ENCODE peak calls at places on chromosomes 12 and 14, in nine cellular contexts. One of them, this sample, is unnamed.

GRCh38 chr12:57340104-57340503 is 89.1 kb upstream of the STAC3 start:
- DNase-seq in HFF-Myc: peak
- DNase-seq in stimulated activated CD8-positive, alpha-beta memory T cell treated with anti-CD3 and anti-CD28 coated beads, Interleukin-4, amount 100 ng/mL, for 4 hours: no peak
- DNase-seq in stimulated activated CD4-positive, alpha-beta T cell treated with anti-CD3 and anti-CD28 coated beads, TNF-alpha, amount 100 ng/mL, for 1 hour: no peak
- DNase-seq in hypothalamus: peak
- DNase-seq in activated naive CD4-positive, alpha-beta T cell treated with Interleukin-2 at 50 U/mL for 16 hours: no peak
- DNase-seq in kidney glomerular epithelial cell: peak
- DNase-seq in RWPE1: no peak
- DNase-seq in activated T-cell treated with anti-CD3 and anti-CD28 coated beads, Interleukin-2, amount 50 U/mL, for 1 hour: no peak
- DNase-seq in this sample: peak

GRCh38 chr14:93705513-93706156 is 82.7 kb downstream of the PRIMA1 start:
- DNase-seq in HFF-Myc: no peak
- DNase-seq in stimulated activated CD8-positive, alpha-beta memory T cell treated with anti-CD3 and anti-CD28 coated beads, Interleukin-4, amount 100 ng/mL, for 4 hours: no peak
- DNase-seq in stimulated activated CD4-positive, alpha-beta T cell treated with anti-CD3 and anti-CD28 coated beads, TNF-alpha, amount 100 ng/mL, for 1 hour: no peak
- DNase-seq in hypothalamus: no peak
- DNase-seq in activated naive CD4-positive, alpha-beta T cell treated with Interleukin-2 at 50 U/mL for 16 hours: no peak
- DNase-seq in kidney glomerular epithelial cell: no peak
- DNase-seq in RWPE1: no peak
- DNase-seq in activated T-cell treated with anti-CD3 and anti-CD28 coated beads, Interleukin-2, amount 50 U/mL, for 1 hour: no peak
- DNase-seq in this sample: no peak

GRCh38 chr12:120687570-120688289 is 781 bp downstream of the MLEC start:
- DNase-seq in HFF-Myc: no peak
- DNase-seq in stimulated activated CD8-positive, alpha-beta memory T cell treated with anti-CD3 and anti-CD28 coated beads, Interleukin-4, amount 100 ng/mL, for 4 hours: no peak
- DNase-seq in stimulated activated CD4-positive, alpha-beta T cell treated with anti-CD3 and anti-CD28 coated beads, TNF-alpha, amount 100 ng/mL, for 1 hour: no peak
- DNase-seq in hypothalamus: no peak
- DNase-seq in activated naive CD4-positive, alpha-beta T cell treated with Interleukin-2 at 50 U/mL for 16 hours: peak
- DNase-seq in kidney glomerular epithelial cell: no peak
- DNase-seq in RWPE1: peak
- DNase-seq in activated T-cell treated with anti-CD3 and anti-CD28 coated beads, Interleukin-2, amount 50 U/mL, for 1 hour: peak
- DNase-seq in this sample: no peak

GRCh38 chr14:29235991-29236390 is 469.4 kb downstream of the FOXG1 start:
- DNase-seq in HFF-Myc: no peak
- DNase-seq in stimulated activated CD8-positive, alpha-beta memory T cell treated with anti-CD3 and anti-CD28 coated beads, Interleukin-4, amount 100 ng/mL, for 4 hours: no peak
- DNase-seq in stimulated activated CD4-positive, alpha-beta T cell treated with anti-CD3 and anti-CD28 coated beads, TNF-alpha, amount 100 ng/mL, for 1 hour: no peak
- DNase-seq in hypothalamus: no peak
- DNase-seq in activated naive CD4-positive, alpha-beta T cell treated with Interleukin-2 at 50 U/mL for 16 hours: no peak
- DNase-seq in kidney glomerular epithelial cell: no peak
- DNase-seq in RWPE1: no peak
- DNase-seq in activated T-cell treated with anti-CD3 and anti-CD28 coated beads, Interleukin-2, amount 50 U/mL, for 1 hour: no peak
- DNase-seq in this sample: no peak

GRCh38 chr14:22536853-22537338 is 52.1 kb downstream of the DAD1 start:
- DNase-seq in HFF-Myc: peak
- DNase-seq in stimulated activated CD8-positive, alpha-beta memory T cell treated with anti-CD3 and anti-CD28 coated beads, Interleukin-4, amount 100 ng/mL, for 4 hours: peak
- DNase-seq in stimulated activated CD4-positive, alpha-beta T cell treated with anti-CD3 and anti-CD28 coated beads, TNF-alpha, amount 100 ng/mL, for 1 hour: peak
- DNase-seq in hypothalamus: no peak
- DNase-seq in activated naive CD4-positive, alpha-beta T cell treated with Interleukin-2 at 50 U/mL for 16 hours: peak
- DNase-seq in kidney glomerular epithelial cell: peak
- DNase-seq in RWPE1: peak
- DNase-seq in activated T-cell treated with anti-CD3 and anti-CD28 coated beads, Interleukin-2, amount 50 U/mL, for 1 hour: peak
- DNase-seq in this sample: no peak

GRCh38 chr12:6855322-6855721 is 3.4 kb downstream of the USP5 start:
- DNase-seq in HFF-Myc: no peak
- DNase-seq in stimulated activated CD8-positive, alpha-beta memory T cell treated with anti-CD3 and anti-CD28 coated beads, Interleukin-4, amount 100 ng/mL, for 4 hours: no peak
- DNase-seq in stimulated activated CD4-positive, alpha-beta T cell treated with anti-CD3 and anti-CD28 coated beads, TNF-alpha, amount 100 ng/mL, for 1 hour: no peak
- DNase-seq in hypothalamus: no peak
- DNase-seq in activated naive CD4-positive, alpha-beta T cell treated with Interleukin-2 at 50 U/mL for 16 hours: no peak
- DNase-seq in kidney glomerular epithelial cell: no peak
- DNase-seq in RWPE1: no peak
- DNase-seq in activated T-cell treated with anti-CD3 and anti-CD28 coated beads, Interleukin-2, amount 50 U/mL, for 1 hour: no peak
- DNase-seq in this sample: no peak

GRCh38 chr14:43687866-43688265 is 819.2 kb downstream of the FSCB start:
- DNase-seq in HFF-Myc: no peak
- DNase-seq in stimulated activated CD8-positive, alpha-beta memory T cell treated with anti-CD3 and anti-CD28 coated beads, Interleukin-4, amount 100 ng/mL, for 4 hours: no peak
- DNase-seq in stimulated activated CD4-positive, alpha-beta T cell treated with anti-CD3 and anti-CD28 coated beads, TNF-alpha, amount 100 ng/mL, for 1 hour: no peak
- DNase-seq in hypothalamus: no peak
- DNase-seq in activated naive CD4-positive, alpha-beta T cell treated with Interleukin-2 at 50 U/mL for 16 hours: no peak
- DNase-seq in kidney glomerular epithelial cell: peak
- DNase-seq in RWPE1: peak
- DNase-seq in activated T-cell treated with anti-CD3 and anti-CD28 coated beads, Interleukin-2, amount 50 U/mL, for 1 hour: no peak
- DNase-seq in this sample: no peak

GRCh38 chr14:61264699-61265098 is 16.4 kb downstream of the TMEM30B start:
- DNase-seq in HFF-Myc: no peak
- DNase-seq in stimulated activated CD8-positive, alpha-beta memory T cell treated with anti-CD3 and anti-CD28 coated beads, Interleukin-4, amount 100 ng/mL, for 4 hours: no peak
- DNase-seq in stimulated activated CD4-positive, alpha-beta T cell treated with anti-CD3 and anti-CD28 coated beads, TNF-alpha, amount 100 ng/mL, for 1 hour: no peak
- DNase-seq in hypothalamus: no peak
- DNase-seq in activated naive CD4-positive, alpha-beta T cell treated with Interleukin-2 at 50 U/mL for 16 hours: no peak
- DNase-seq in kidney glomerular epithelial cell: no peak
- DNase-seq in RWPE1: no peak
- DNase-seq in activated T-cell treated with anti-CD3 and anti-CD28 coated beads, Interleukin-2, amount 50 U/mL, for 1 hour: no peak
- DNase-seq in this sample: no peak

GRCh38 chr12:92502417-92503028 is 200.3 kb upstream of the PLEKHG7 start:
- DNase-seq in HFF-Myc: no peak
- DNase-seq in stimulated activated CD8-positive, alpha-beta memory T cell treated with anti-CD3 and anti-CD28 coated beads, Interleukin-4, amount 100 ng/mL, for 4 hours: no peak
- DNase-seq in stimulated activated CD4-positive, alpha-beta T cell treated with anti-CD3 and anti-CD28 coated beads, TNF-alpha, amount 100 ng/mL, for 1 hour: no peak
- DNase-seq in hypothalamus: no peak
- DNase-seq in activated naive CD4-positive, alpha-beta T cell treated with Interleukin-2 at 50 U/mL for 16 hours: peak
- DNase-seq in kidney glomerular epithelial cell: no peak
- DNase-seq in RWPE1: no peak
- DNase-seq in activated T-cell treated with anti-CD3 and anti-CD28 coated beads, Interleukin-2, amount 50 U/mL, for 1 hour: no peak
- DNase-seq in this sample: no peak

GRCh38 chr14:86604546-86604945 is 1074.6 kb downstream of the FLRT2 start:
- DNase-seq in HFF-Myc: no peak
- DNase-seq in stimulated activated CD8-positive, alpha-beta memory T cell treated with anti-CD3 and anti-CD28 coated beads, Interleukin-4, amount 100 ng/mL, for 4 hours: no peak
- DNase-seq in stimulated activated CD4-positive, alpha-beta T cell treated with anti-CD3 and anti-CD28 coated beads, TNF-alpha, amount 100 ng/mL, for 1 hour: no peak
- DNase-seq in hypothalamus: no peak
- DNase-seq in activated naive CD4-positive, alpha-beta T cell treated with Interleukin-2 at 50 U/mL for 16 hours: no peak
- DNase-seq in kidney glomerular epithelial cell: no peak
- DNase-seq in RWPE1: no peak
- DNase-seq in activated T-cell treated with anti-CD3 and anti-CD28 coated beads, Interleukin-2, amount 50 U/mL, for 1 hour: no peak
- DNase-seq in this sample: no peak

GRCh38 chr12:122888232-122888752 is 7.6 kb downstream of the VPS37B start:
- DNase-seq in HFF-Myc: no peak
- DNase-seq in stimulated activated CD8-positive, alpha-beta memory T cell treated with anti-CD3 and anti-CD28 coated beads, Interleukin-4, amount 100 ng/mL, for 4 hours: no peak
- DNase-seq in stimulated activated CD4-positive, alpha-beta T cell treated with anti-CD3 and anti-CD28 coated beads, TNF-alpha, amount 100 ng/mL, for 1 hour: no peak
- DNase-seq in hypothalamus: no peak
- DNase-seq in activated naive CD4-positive, alpha-beta T cell treated with Interleukin-2 at 50 U/mL for 16 hours: peak
- DNase-seq in kidney glomerular epithelial cell: peak
- DNase-seq in RWPE1: peak
- DNase-seq in activated T-cell treated with anti-CD3 and anti-CD28 coated beads, Interleukin-2, amount 50 U/mL, for 1 hour: peak
- DNase-seq in this sample: no peak

GRCh38 chr12:104710940-104711725 is 247.0 kb downstream of the SLC41A2 start:
- DNase-seq in HFF-Myc: peak
- DNase-seq in stimulated activated CD8-positive, alpha-beta memory T cell treated with anti-CD3 and anti-CD28 coated beads, Interleukin-4, amount 100 ng/mL, for 4 hours: no peak
- DNase-seq in stimulated activated CD4-positive, alpha-beta T cell treated with anti-CD3 and anti-CD28 coated beads, TNF-alpha, amount 100 ng/mL, for 1 hour: no peak
- DNase-seq in hypothalamus: no peak
- DNase-seq in activated naive CD4-positive, alpha-beta T cell treated with Interleukin-2 at 50 U/mL for 16 hours: no peak
- DNase-seq in kidney glomerular epithelial cell: no peak
- DNase-seq in RWPE1: peak
- DNase-seq in activated T-cell treated with anti-CD3 and anti-CD28 coated beads, Interleukin-2, amount 50 U/mL, for 1 hour: no peak
- DNase-seq in this sample: peak

GRCh38 chr12:67698711-67699603 is 50.4 kb downstream of the DYRK2 start:
- DNase-seq in HFF-Myc: no peak
- DNase-seq in stimulated activated CD8-positive, alpha-beta memory T cell treated with anti-CD3 and anti-CD28 coated beads, Interleukin-4, amount 100 ng/mL, for 4 hours: peak
- DNase-seq in stimulated activated CD4-positive, alpha-beta T cell treated with anti-CD3 and anti-CD28 coated beads, TNF-alpha, amount 100 ng/mL, for 1 hour: peak
- DNase-seq in hypothalamus: no peak
- DNase-seq in activated naive CD4-positive, alpha-beta T cell treated with Interleukin-2 at 50 U/mL for 16 hours: peak
- DNase-seq in kidney glomerular epithelial cell: no peak
- DNase-seq in RWPE1: peak
- DNase-seq in activated T-cell treated with anti-CD3 and anti-CD28 coated beads, Interleukin-2, amount 50 U/mL, for 1 hour: peak
- DNase-seq in this sample: no peak

GRCh38 chr14:27945512-27945911 is 821.1 kb upstream of the FOXG1 start:
- DNase-seq in HFF-Myc: no peak
- DNase-seq in stimulated activated CD8-positive, alpha-beta memory T cell treated with anti-CD3 and anti-CD28 coated beads, Interleukin-4, amount 100 ng/mL, for 4 hours: no peak
- DNase-seq in stimulated activated CD4-positive, alpha-beta T cell treated with anti-CD3 and anti-CD28 coated beads, TNF-alpha, amount 100 ng/mL, for 1 hour: no peak
- DNase-seq in hypothalamus: no peak
- DNase-seq in activated naive CD4-positive, alpha-beta T cell treated with Interleukin-2 at 50 U/mL for 16 hours: no peak
- DNase-seq in kidney glomerular epithelial cell: no peak
- DNase-seq in RWPE1: no peak
- DNase-seq in activated T-cell treated with anti-CD3 and anti-CD28 coated beads, Interleukin-2, amount 50 U/mL, for 1 hour: no peak
- DNase-seq in this sample: no peak

GRCh38 chr12:3704512-3705348 is 48.2 kb downstream of the CRACR2A start:
- DNase-seq in HFF-Myc: no peak
- DNase-seq in stimulated activated CD8-positive, alpha-beta memory T cell treated with anti-CD3 and anti-CD28 coated beads, Interleukin-4, amount 100 ng/mL, for 4 hours: no peak
- DNase-seq in stimulated activated CD4-positive, alpha-beta T cell treated with anti-CD3 and anti-CD28 coated beads, TNF-alpha, amount 100 ng/mL, for 1 hour: no peak
- DNase-seq in hypothalamus: no peak
- DNase-seq in activated naive CD4-positive, alpha-beta T cell treated with Interleukin-2 at 50 U/mL for 16 hours: no peak
- DNase-seq in kidney glomerular epithelial cell: no peak
- DNase-seq in RWPE1: no peak
- DNase-seq in activated T-cell treated with anti-CD3 and anti-CD28 coated beads, Interleukin-2, amount 50 U/mL, for 1 hour: no peak
- DNase-seq in this sample: no peak

GRCh38 chr12:47813491-47814196 is 6.1 kb downstream of the HDAC7 start:
- DNase-seq in HFF-Myc: no peak
- DNase-seq in stimulated activated CD8-positive, alpha-beta memory T cell treated with anti-CD3 and anti-CD28 coated beads, Interleukin-4, amount 100 ng/mL, for 4 hours: no peak
- DNase-seq in stimulated activated CD4-positive, alpha-beta T cell treated with anti-CD3 and anti-CD28 coated beads, TNF-alpha, amount 100 ng/mL, for 1 hour: no peak
- DNase-seq in hypothalamus: no peak
- DNase-seq in activated naive CD4-positive, alpha-beta T cell treated with Interleukin-2 at 50 U/mL for 16 hours: no peak
- DNase-seq in kidney glomerular epithelial cell: no peak
- DNase-seq in RWPE1: no peak
- DNase-seq in activated T-cell treated with anti-CD3 and anti-CD28 coated beads, Interleukin-2, amount 50 U/mL, for 1 hour: no peak
- DNase-seq in this sample: no peak

GRCh38 chr12:87812711-87813110 is 216.5 kb downstream of the C12orf50 start:
- DNase-seq in HFF-Myc: no peak
- DNase-seq in stimulated activated CD8-positive, alpha-beta memory T cell treated with anti-CD3 and anti-CD28 coated beads, Interleukin-4, amount 100 ng/mL, for 4 hours: no peak
- DNase-seq in stimulated activated CD4-positive, alpha-beta T cell treated with anti-CD3 and anti-CD28 coated beads, TNF-alpha, amount 100 ng/mL, for 1 hour: no peak
- DNase-seq in hypothalamus: no peak
- DNase-seq in activated naive CD4-positive, alpha-beta T cell treated with Interleukin-2 at 50 U/mL for 16 hours: no peak
- DNase-seq in kidney glomerular epithelial cell: no peak
- DNase-seq in RWPE1: no peak
- DNase-seq in activated T-cell treated with anti-CD3 and anti-CD28 coated beads, Interleukin-2, amount 50 U/mL, for 1 hour: no peak
- DNase-seq in this sample: no peak

GRCh38 chr12:68334136-68334535 is 2.0 kb upstream of the MDM1 start:
- DNase-seq in HFF-Myc: no peak
- DNase-seq in stimulated activated CD8-positive, alpha-beta memory T cell treated with anti-CD3 and anti-CD28 coated beads, Interleukin-4, amount 100 ng/mL, for 4 hours: no peak
- DNase-seq in stimulated activated CD4-positive, alpha-beta T cell treated with anti-CD3 and anti-CD28 coated beads, TNF-alpha, amount 100 ng/mL, for 1 hour: no peak
- DNase-seq in hypothalamus: no peak
- DNase-seq in activated naive CD4-positive, alpha-beta T cell treated with Interleukin-2 at 50 U/mL for 16 hours: no peak
- DNase-seq in kidney glomerular epithelial cell: no peak
- DNase-seq in RWPE1: no peak
- DNase-seq in activated T-cell treated with anti-CD3 and anti-CD28 coated beads, Interleukin-2, amount 50 U/mL, for 1 hour: no peak
- DNase-seq in this sample: peak

GRCh38 chr12:106045251-106045674 is 93.5 kb downstream of the NUAK1 start:
- DNase-seq in HFF-Myc: no peak
- DNase-seq in stimulated activated CD8-positive, alpha-beta memory T cell treated with anti-CD3 and anti-CD28 coated beads, Interleukin-4, amount 100 ng/mL, for 4 hours: no peak
- DNase-seq in stimulated activated CD4-positive, alpha-beta T cell treated with anti-CD3 and anti-CD28 coated beads, TNF-alpha, amount 100 ng/mL, for 1 hour: no peak
- DNase-seq in hypothalamus: no peak
- DNase-seq in activated naive CD4-positive, alpha-beta T cell treated with Interleukin-2 at 50 U/mL for 16 hours: no peak
- DNase-seq in kidney glomerular epithelial cell: peak
- DNase-seq in RWPE1: no peak
- DNase-seq in activated T-cell treated with anti-CD3 and anti-CD28 coated beads, Interleukin-2, amount 50 U/mL, for 1 hour: no peak
- DNase-seq in this sample: no peak

GRCh38 chr14:99323603-99324185 is 51.7 kb upstream of the BCL11B start:
- DNase-seq in HFF-Myc: no peak
- DNase-seq in stimulated activated CD8-positive, alpha-beta memory T cell treated with anti-CD3 and anti-CD28 coated beads, Interleukin-4, amount 100 ng/mL, for 4 hours: no peak
- DNase-seq in stimulated activated CD4-positive, alpha-beta T cell treated with anti-CD3 and anti-CD28 coated beads, TNF-alpha, amount 100 ng/mL, for 1 hour: no peak
- DNase-seq in hypothalamus: no peak
- DNase-seq in activated naive CD4-positive, alpha-beta T cell treated with Interleukin-2 at 50 U/mL for 16 hours: no peak
- DNase-seq in kidney glomerular epithelial cell: no peak
- DNase-seq in RWPE1: no peak
- DNase-seq in activated T-cell treated with anti-CD3 and anti-CD28 coated beads, Interleukin-2, amount 50 U/mL, for 1 hour: no peak
- DNase-seq in this sample: no peak

GRCh38 chr12:116156614-116157013 is 120.9 kb downstream of the MED13L start:
- DNase-seq in HFF-Myc: no peak
- DNase-seq in stimulated activated CD8-positive, alpha-beta memory T cell treated with anti-CD3 and anti-CD28 coated beads, Interleukin-4, amount 100 ng/mL, for 4 hours: no peak
- DNase-seq in stimulated activated CD4-positive, alpha-beta T cell treated with anti-CD3 and anti-CD28 coated beads, TNF-alpha, amount 100 ng/mL, for 1 hour: no peak
- DNase-seq in hypothalamus: no peak
- DNase-seq in activated naive CD4-positive, alpha-beta T cell treated with Interleukin-2 at 50 U/mL for 16 hours: no peak
- DNase-seq in kidney glomerular epithelial cell: no peak
- DNase-seq in RWPE1: no peak
- DNase-seq in activated T-cell treated with anti-CD3 and anti-CD28 coated beads, Interleukin-2, amount 50 U/mL, for 1 hour: no peak
- DNase-seq in this sample: no peak

GRCh38 chr14:20624495-20625070 is 16.9 kb downstream of the OR6S1 start:
- DNase-seq in HFF-Myc: no peak
- DNase-seq in stimulated activated CD8-positive, alpha-beta memory T cell treated with anti-CD3 and anti-CD28 coated beads, Interleukin-4, amount 100 ng/mL, for 4 hours: no peak
- DNase-seq in stimulated activated CD4-positive, alpha-beta T cell treated with anti-CD3 and anti-CD28 coated beads, TNF-alpha, amount 100 ng/mL, for 1 hour: no peak
- DNase-seq in hypothalamus: no peak
- DNase-seq in activated naive CD4-positive, alpha-beta T cell treated with Interleukin-2 at 50 U/mL for 16 hours: peak
- DNase-seq in kidney glomerular epithelial cell: peak
- DNase-seq in RWPE1: no peak
- DNase-seq in activated T-cell treated with anti-CD3 and anti-CD28 coated beads, Interleukin-2, amount 50 U/mL, for 1 hour: peak
- DNase-seq in this sample: no peak

GRCh38 chr12:96786808-96787207 is 120.2 kb upstream of the NEDD1 start:
- DNase-seq in HFF-Myc: no peak
- DNase-seq in stimulated activated CD8-positive, alpha-beta memory T cell treated with anti-CD3 and anti-CD28 coated beads, Interleukin-4, amount 100 ng/mL, for 4 hours: no peak
- DNase-seq in stimulated activated CD4-positive, alpha-beta T cell treated with anti-CD3 and anti-CD28 coated beads, TNF-alpha, amount 100 ng/mL, for 1 hour: no peak
- DNase-seq in hypothalamus: no peak
- DNase-seq in activated naive CD4-positive, alpha-beta T cell treated with Interleukin-2 at 50 U/mL for 16 hours: no peak
- DNase-seq in kidney glomerular epithelial cell: no peak
- DNase-seq in RWPE1: no peak
- DNase-seq in activated T-cell treated with anti-CD3 and anti-CD28 coated beads, Interleukin-2, amount 50 U/mL, for 1 hour: no peak
- DNase-seq in this sample: no peak

GRCh38 chr14:56342419-56342901 is 224.2 kb downstream of the PELI2 start:
- DNase-seq in HFF-Myc: no peak
- DNase-seq in stimulated activated CD8-positive, alpha-beta memory T cell treated with anti-CD3 and anti-CD28 coated beads, Interleukin-4, amount 100 ng/mL, for 4 hours: no peak
- DNase-seq in stimulated activated CD4-positive, alpha-beta T cell treated with anti-CD3 and anti-CD28 coated beads, TNF-alpha, amount 100 ng/mL, for 1 hour: no peak
- DNase-seq in hypothalamus: no peak
- DNase-seq in activated naive CD4-positive, alpha-beta T cell treated with Interleukin-2 at 50 U/mL for 16 hours: no peak
- DNase-seq in kidney glomerular epithelial cell: no peak
- DNase-seq in RWPE1: no peak
- DNase-seq in activated T-cell treated with anti-CD3 and anti-CD28 coated beads, Interleukin-2, amount 50 U/mL, for 1 hour: no peak
- DNase-seq in this sample: no peak

GRCh38 chr12:102369876-102370275 is 110.5 kb downstream of the IGF1 start:
- DNase-seq in HFF-Myc: no peak
- DNase-seq in stimulated activated CD8-positive, alpha-beta memory T cell treated with anti-CD3 and anti-CD28 coated beads, Interleukin-4, amount 100 ng/mL, for 4 hours: no peak
- DNase-seq in stimulated activated CD4-positive, alpha-beta T cell treated with anti-CD3 and anti-CD28 coated beads, TNF-alpha, amount 100 ng/mL, for 1 hour: no peak
- DNase-seq in hypothalamus: no peak
- DNase-seq in activated naive CD4-positive, alpha-beta T cell treated with Interleukin-2 at 50 U/mL for 16 hours: no peak
- DNase-seq in kidney glomerular epithelial cell: no peak
- DNase-seq in RWPE1: no peak
- DNase-seq in activated T-cell treated with anti-CD3 and anti-CD28 coated beads, Interleukin-2, amount 50 U/mL, for 1 hour: no peak
- DNase-seq in this sample: no peak

GRCh38 chr12:96195845-96196451 is 1.8 kb downstream of the ELK3 start:
- DNase-seq in HFF-Myc: no peak
- DNase-seq in stimulated activated CD8-positive, alpha-beta memory T cell treated with anti-CD3 and anti-CD28 coated beads, Interleukin-4, amount 100 ng/mL, for 4 hours: peak
- DNase-seq in stimulated activated CD4-positive, alpha-beta T cell treated with anti-CD3 and anti-CD28 coated beads, TNF-alpha, amount 100 ng/mL, for 1 hour: no peak
- DNase-seq in hypothalamus: no peak
- DNase-seq in activated naive CD4-positive, alpha-beta T cell treated with Interleukin-2 at 50 U/mL for 16 hours: peak
- DNase-seq in kidney glomerular epithelial cell: peak
- DNase-seq in RWPE1: peak
- DNase-seq in activated T-cell treated with anti-CD3 and anti-CD28 coated beads, Interleukin-2, amount 50 U/mL, for 1 hour: peak
- DNase-seq in this sample: no peak

GRCh38 chr12:122964439-122965257 is 1.6 kb downstream of the ABCB9 start:
- DNase-seq in HFF-Myc: no peak
- DNase-seq in stimulated activated CD8-positive, alpha-beta memory T cell treated with anti-CD3 and anti-CD28 coated beads, Interleukin-4, amount 100 ng/mL, for 4 hours: no peak
- DNase-seq in stimulated activated CD4-positive, alpha-beta T cell treated with anti-CD3 and anti-CD28 coated beads, TNF-alpha, amount 100 ng/mL, for 1 hour: no peak
- DNase-seq in hypothalamus: no peak
- DNase-seq in activated naive CD4-positive, alpha-beta T cell treated with Interleukin-2 at 50 U/mL for 16 hours: no peak
- DNase-seq in kidney glomerular epithelial cell: no peak
- DNase-seq in RWPE1: no peak
- DNase-seq in activated T-cell treated with anti-CD3 and anti-CD28 coated beads, Interleukin-2, amount 50 U/mL, for 1 hour: peak
- DNase-seq in this sample: no peak

GRCh38 chr12:97748298-97748697 is 285.7 kb downstream of the RMST start:
- DNase-seq in HFF-Myc: no peak
- DNase-seq in stimulated activated CD8-positive, alpha-beta memory T cell treated with anti-CD3 and anti-CD28 coated beads, Interleukin-4, amount 100 ng/mL, for 4 hours: no peak
- DNase-seq in stimulated activated CD4-positive, alpha-beta T cell treated with anti-CD3 and anti-CD28 coated beads, TNF-alpha, amount 100 ng/mL, for 1 hour: no peak
- DNase-seq in hypothalamus: no peak
- DNase-seq in activated naive CD4-positive, alpha-beta T cell treated with Interleukin-2 at 50 U/mL for 16 hours: no peak
- DNase-seq in kidney glomerular epithelial cell: no peak
- DNase-seq in RWPE1: no peak
- DNase-seq in activated T-cell treated with anti-CD3 and anti-CD28 coated beads, Interleukin-2, amount 50 U/mL, for 1 hour: no peak
- DNase-seq in this sample: no peak

GRCh38 chr12:110314308-110314707 is 33.3 kb downstream of the ATP2A2 start:
- DNase-seq in HFF-Myc: no peak
- DNase-seq in stimulated activated CD8-positive, alpha-beta memory T cell treated with anti-CD3 and anti-CD28 coated beads, Interleukin-4, amount 100 ng/mL, for 4 hours: no peak
- DNase-seq in stimulated activated CD4-positive, alpha-beta T cell treated with anti-CD3 and anti-CD28 coated beads, TNF-alpha, amount 100 ng/mL, for 1 hour: no peak
- DNase-seq in hypothalamus: no peak
- DNase-seq in activated naive CD4-positive, alpha-beta T cell treated with Interleukin-2 at 50 U/mL for 16 hours: no peak
- DNase-seq in kidney glomerular epithelial cell: peak
- DNase-seq in RWPE1: peak
- DNase-seq in activated T-cell treated with anti-CD3 and anti-CD28 coated beads, Interleukin-2, amount 50 U/mL, for 1 hour: no peak
- DNase-seq in this sample: no peak

GRCh38 chr12:84056-84455 is 17.5 kb downstream of the IQSEC3 start:
- DNase-seq in HFF-Myc: no peak
- DNase-seq in stimulated activated CD8-positive, alpha-beta memory T cell treated with anti-CD3 and anti-CD28 coated beads, Interleukin-4, amount 100 ng/mL, for 4 hours: no peak
- DNase-seq in stimulated activated CD4-positive, alpha-beta T cell treated with anti-CD3 and anti-CD28 coated beads, TNF-alpha, amount 100 ng/mL, for 1 hour: no peak
- DNase-seq in hypothalamus: no peak
- DNase-seq in activated naive CD4-positive, alpha-beta T cell treated with Interleukin-2 at 50 U/mL for 16 hours: no peak
- DNase-seq in kidney glomerular epithelial cell: no peak
- DNase-seq in RWPE1: no peak
- DNase-seq in activated T-cell treated with anti-CD3 and anti-CD28 coated beads, Interleukin-2, amount 50 U/mL, for 1 hour: no peak
- DNase-seq in this sample: no peak

GRCh38 chr12:45017916-45018315 is 33.0 kb downstream of the DBX2 start:
- DNase-seq in HFF-Myc: no peak
- DNase-seq in stimulated activated CD8-positive, alpha-beta memory T cell treated with anti-CD3 and anti-CD28 coated beads, Interleukin-4, amount 100 ng/mL, for 4 hours: no peak
- DNase-seq in stimulated activated CD4-positive, alpha-beta T cell treated with anti-CD3 and anti-CD28 coated beads, TNF-alpha, amount 100 ng/mL, for 1 hour: no peak
- DNase-seq in hypothalamus: no peak
- DNase-seq in activated naive CD4-positive, alpha-beta T cell treated with Interleukin-2 at 50 U/mL for 16 hours: no peak
- DNase-seq in kidney glomerular epithelial cell: peak
- DNase-seq in RWPE1: no peak
- DNase-seq in activated T-cell treated with anti-CD3 and anti-CD28 coated beads, Interleukin-2, amount 50 U/mL, for 1 hour: no peak
- DNase-seq in this sample: no peak